ENCODE peak calls at places on chromosomes 2 and 18, in nine cellular contexts. One of them, this sample, is unnamed.

GRCh38 chr18:27921904-27922541 is 254.9 kb downstream of the CDH2 start:
- DNase-seq in bronchial epithelial cell: peak
- DNase-seq in heart left ventricle: no peak
- DNase-seq in foreskin fibroblast: peak
- DNase-seq in SK-N-SH: peak
- DNase-seq in HFF-Myc: peak
- DNase-seq in prostate gland: no peak
- DNase-seq in mucosa of descending colon: peak
- DNase-seq in fibroblast of the aortic adventitia: peak
- DNase-seq in this sample: peak

GRCh38 chr2:188291617-188292445 is at the start of gene GULP1:
- DNase-seq in bronchial epithelial cell: peak
- DNase-seq in heart left ventricle: peak
- DNase-seq in foreskin fibroblast: peak
- DNase-seq in SK-N-SH: peak
- DNase-seq in HFF-Myc: peak
- DNase-seq in prostate gland: peak
- DNase-seq in mucosa of descending colon: peak
- DNase-seq in fibroblast of the aortic adventitia: peak
- DNase-seq in this sample: peak

GRCh38 chr2:206023183-206023582 is 62.8 kb downstream of the INO80D start:
- DNase-seq in bronchial epithelial cell: no peak
- DNase-seq in heart left ventricle: no peak
- DNase-seq in foreskin fibroblast: no peak
- DNase-seq in SK-N-SH: no peak
- DNase-seq in HFF-Myc: no peak
- DNase-seq in prostate gland: no peak
- DNase-seq in mucosa of descending colon: no peak
- DNase-seq in fibroblast of the aortic adventitia: peak
- DNase-seq in this sample: no peak

GRCh38 chr2:120552800-120553471 is 182.7 kb upstream of the GLI2 start:
- DNase-seq in bronchial epithelial cell: peak
- DNase-seq in heart left ventricle: peak
- DNase-seq in foreskin fibroblast: peak
- DNase-seq in SK-N-SH: no peak
- DNase-seq in HFF-Myc: no peak
- DNase-seq in prostate gland: peak
- DNase-seq in mucosa of descending colon: peak
- DNase-seq in fibroblast of the aortic adventitia: peak
- DNase-seq in this sample: peak

GRCh38 chr2:63819765-63820717 is 21.7 kb upstream of the UGP2 start:
- DNase-seq in bronchial epithelial cell: peak
- DNase-seq in heart left ventricle: peak
- DNase-seq in foreskin fibroblast: peak
- DNase-seq in SK-N-SH: no peak
- DNase-seq in HFF-Myc: peak
- DNase-seq in prostate gland: no peak
- DNase-seq in mucosa of descending colon: no peak
- DNase-seq in fibroblast of the aortic adventitia: peak
- DNase-seq in this sample: peak

GRCh38 chr18:25223899-25224607 is 127.9 kb downstream of the ZNF521 start:
- DNase-seq in bronchial epithelial cell: no peak
- DNase-seq in heart left ventricle: no peak
- DNase-seq in foreskin fibroblast: no peak
- DNase-seq in SK-N-SH: no peak
- DNase-seq in HFF-Myc: no peak
- DNase-seq in prostate gland: no peak
- DNase-seq in mucosa of descending colon: no peak
- DNase-seq in fibroblast of the aortic adventitia: peak
- DNase-seq in this sample: no peak

GRCh38 chr2:149363953-149364352 is 33.6 kb downstream of the LYPD6 start:
- DNase-seq in bronchial epithelial cell: no peak
- DNase-seq in heart left ventricle: no peak
- DNase-seq in foreskin fibroblast: peak
- DNase-seq in SK-N-SH: no peak
- DNase-seq in HFF-Myc: no peak
- DNase-seq in prostate gland: no peak
- DNase-seq in mucosa of descending colon: no peak
- DNase-seq in fibroblast of the aortic adventitia: no peak
- DNase-seq in this sample: peak

GRCh38 chr18:49704334-49704733 is 109.0 kb downstream of the ACAA2 start:
- DNase-seq in bronchial epithelial cell: no peak
- DNase-seq in heart left ventricle: no peak
- DNase-seq in foreskin fibroblast: no peak
- DNase-seq in SK-N-SH: no peak
- DNase-seq in HFF-Myc: no peak
- DNase-seq in prostate gland: no peak
- DNase-seq in mucosa of descending colon: no peak
- DNase-seq in fibroblast of the aortic adventitia: peak
- DNase-seq in this sample: no peak

GRCh38 chr18:13912601-13913000 is 2.7 kb downstream of the MC2R start:
- DNase-seq in bronchial epithelial cell: no peak
- DNase-seq in heart left ventricle: no peak
- DNase-seq in foreskin fibroblast: no peak
- DNase-seq in SK-N-SH: no peak
- DNase-seq in HFF-Myc: no peak
- DNase-seq in prostate gland: no peak
- DNase-seq in mucosa of descending colon: no peak
- DNase-seq in fibroblast of the aortic adventitia: no peak
- DNase-seq in this sample: no peak

GRCh38 chr2:118845843-118846666 is 1.4 kb downstream of the EN1 start:
- DNase-seq in bronchial epithelial cell: no peak
- DNase-seq in heart left ventricle: no peak
- DNase-seq in foreskin fibroblast: peak
- DNase-seq in SK-N-SH: peak
- DNase-seq in HFF-Myc: no peak
- DNase-seq in prostate gland: no peak
- DNase-seq in mucosa of descending colon: no peak
- DNase-seq in fibroblast of the aortic adventitia: no peak
- DNase-seq in this sample: no peak

GRCh38 chr2:110747522-110748488 is 15.4 kb downstream of the ACOXL start:
- DNase-seq in bronchial epithelial cell: no peak
- DNase-seq in heart left ventricle: no peak
- DNase-seq in foreskin fibroblast: no peak
- DNase-seq in SK-N-SH: no peak
- DNase-seq in HFF-Myc: no peak
- DNase-seq in prostate gland: peak
- DNase-seq in mucosa of descending colon: no peak
- DNase-seq in fibroblast of the aortic adventitia: no peak
- DNase-seq in this sample: no peak

DNA sequence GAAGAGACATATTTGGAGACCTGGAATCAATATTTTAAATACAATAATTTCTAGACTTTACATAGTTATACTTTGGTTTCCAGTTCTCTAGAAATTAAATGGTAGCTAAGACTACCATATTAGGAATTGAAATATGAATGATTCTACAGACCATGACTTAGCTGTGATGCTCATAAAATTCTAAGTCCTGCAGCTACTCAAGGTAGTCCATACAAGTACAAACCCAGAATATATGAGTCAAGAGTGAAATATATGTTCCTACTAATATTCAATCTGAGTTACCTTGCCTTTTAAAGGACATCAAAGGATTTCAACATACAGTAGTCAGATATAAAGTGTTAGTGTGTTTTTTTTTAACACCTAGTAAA is 10.1 kb upstream of the SPOPL start:
- DNase-seq in bronchial epithelial cell: no peak
- DNase-seq in heart left ventricle: no peak
- DNase-seq in foreskin fibroblast: no peak
- DNase-seq in SK-N-SH: no peak
- DNase-seq in HFF-Myc: no peak
- DNase-seq in prostate gland: no peak
- DNase-seq in mucosa of descending colon: no peak
- DNase-seq in fibroblast of the aortic adventitia: no peak
- DNase-seq in this sample: no peak
- TF ChIP-seq CTCF in bronchial epithelial cell: no peak
- TF ChIP-seq CTCF in heart left ventricle: no peak
- TF ChIP-seq CTCF in foreskin fibroblast: no peak
- TF ChIP-seq CTCF in SK-N-SH: no peak
- TF ChIP-seq CTCF in HFF-Myc: no peak
- TF ChIP-seq CTCF in prostate gland: no peak
- TF ChIP-seq CTCF in mucosa of descending colon: no peak
- TF ChIP-seq CTCF in fibroblast of the aortic adventitia: no peak
- TF ChIP-seq CTCF in this sample: no peak

GRCh38 chr2:54671010-54671409 is 52.5 kb upstream of the EML6 start:
- DNase-seq in bronchial epithelial cell: no peak
- DNase-seq in heart left ventricle: no peak
- DNase-seq in foreskin fibroblast: no peak
- DNase-seq in SK-N-SH: no peak
- DNase-seq in HFF-Myc: no peak
- DNase-seq in prostate gland: no peak
- DNase-seq in mucosa of descending colon: no peak
- DNase-seq in fibroblast of the aortic adventitia: no peak
- DNase-seq in this sample: no peak

GRCh38 chr2:54670485-54671009 is 52.9 kb upstream of the EML6 start:
- DNase-seq in bronchial epithelial cell: no peak
- DNase-seq in heart left ventricle: no peak
- DNase-seq in foreskin fibroblast: no peak
- DNase-seq in SK-N-SH: no peak
- DNase-seq in HFF-Myc: no peak
- DNase-seq in prostate gland: no peak
- DNase-seq in mucosa of descending colon: no peak
- DNase-seq in fibroblast of the aortic adventitia: no peak
- DNase-seq in this sample: no peak

GRCh38 chr2:54671875-54672586 is 51.4 kb upstream of the EML6 start:
- DNase-seq in bronchial epithelial cell: peak
- DNase-seq in heart left ventricle: no peak
- DNase-seq in foreskin fibroblast: no peak
- DNase-seq in SK-N-SH: no peak
- DNase-seq in HFF-Myc: no peak
- DNase-seq in prostate gland: no peak
- DNase-seq in mucosa of descending colon: no peak
- DNase-seq in fibroblast of the aortic adventitia: peak
- DNase-seq in this sample: peak

GRCh38 chr2:54673501-54673998 is 49.9 kb upstream of the EML6 start:
- DNase-seq in bronchial epithelial cell: peak
- DNase-seq in heart left ventricle: peak
- DNase-seq in foreskin fibroblast: no peak
- DNase-seq in SK-N-SH: no peak
- DNase-seq in HFF-Myc: no peak
- DNase-seq in prostate gland: peak
- DNase-seq in mucosa of descending colon: peak
- DNase-seq in fibroblast of the aortic adventitia: peak
- DNase-seq in this sample: peak

GRCh38 chr2:54672587-54673456 is 50.6 kb upstream of the EML6 start:
- DNase-seq in bronchial epithelial cell: peak
- DNase-seq in heart left ventricle: no peak
- DNase-seq in foreskin fibroblast: no peak
- DNase-seq in SK-N-SH: no peak
- DNase-seq in HFF-Myc: no peak
- DNase-seq in prostate gland: no peak
- DNase-seq in mucosa of descending colon: no peak
- DNase-seq in fibroblast of the aortic adventitia: peak
- DNase-seq in this sample: peak
- H3K4me3 ChIP-seq in bronchial epithelial cell: no peak
- H3K4me3 ChIP-seq in heart left ventricle: no peak
- H3K4me3 ChIP-seq in foreskin fibroblast: no peak
- H3K4me3 ChIP-seq in SK-N-SH: no peak
- H3K4me3 ChIP-seq in HFF-Myc: no peak
- H3K4me3 ChIP-seq in prostate gland: no peak
- H3K4me3 ChIP-seq in mucosa of descending colon: no peak
- H3K4me3 ChIP-seq in fibroblast of the aortic adventitia: no peak
- H3K4me3 ChIP-seq in this sample: no peak

GRCh38 chr2:197308635-197309368 is 1.8 kb downstream of the ANKRD44 start:
- DNase-seq in bronchial epithelial cell: no peak
- DNase-seq in heart left ventricle: no peak
- DNase-seq in foreskin fibroblast: peak
- DNase-seq in SK-N-SH: no peak
- DNase-seq in HFF-Myc: no peak
- DNase-seq in prostate gland: no peak
- DNase-seq in mucosa of descending colon: no peak
- DNase-seq in fibroblast of the aortic adventitia: peak
- DNase-seq in this sample: no peak

GRCh38 chr2:197310940-197311485 is 433 bp upstream of the ANKRD44 start:
- DNase-seq in bronchial epithelial cell: no peak
- DNase-seq in heart left ventricle: no peak
- DNase-seq in foreskin fibroblast: peak
- DNase-seq in SK-N-SH: peak
- DNase-seq in HFF-Myc: no peak
- DNase-seq in prostate gland: peak
- DNase-seq in mucosa of descending colon: no peak
- DNase-seq in fibroblast of the aortic adventitia: peak
- DNase-seq in this sample: no peak

GRCh38 chr2:197311521-197312033 is 997 bp upstream of the ANKRD44 start:
- DNase-seq in bronchial epithelial cell: peak
- DNase-seq in heart left ventricle: no peak
- DNase-seq in foreskin fibroblast: peak
- DNase-seq in SK-N-SH: peak
- DNase-seq in HFF-Myc: no peak
- DNase-seq in prostate gland: no peak
- DNase-seq in mucosa of descending colon: no peak
- DNase-seq in fibroblast of the aortic adventitia: no peak
- DNase-seq in this sample: no peak

GRCh38 chr2:197309369-197310231 is 980 bp downstream of the ANKRD44 start:
- DNase-seq in bronchial epithelial cell: no peak
- DNase-seq in heart left ventricle: peak
- DNase-seq in foreskin fibroblast: peak
- DNase-seq in SK-N-SH: peak
- DNase-seq in HFF-Myc: no peak
- DNase-seq in prostate gland: peak
- DNase-seq in mucosa of descending colon: peak
- DNase-seq in fibroblast of the aortic adventitia: no peak
- DNase-seq in this sample: no peak

DNA sequence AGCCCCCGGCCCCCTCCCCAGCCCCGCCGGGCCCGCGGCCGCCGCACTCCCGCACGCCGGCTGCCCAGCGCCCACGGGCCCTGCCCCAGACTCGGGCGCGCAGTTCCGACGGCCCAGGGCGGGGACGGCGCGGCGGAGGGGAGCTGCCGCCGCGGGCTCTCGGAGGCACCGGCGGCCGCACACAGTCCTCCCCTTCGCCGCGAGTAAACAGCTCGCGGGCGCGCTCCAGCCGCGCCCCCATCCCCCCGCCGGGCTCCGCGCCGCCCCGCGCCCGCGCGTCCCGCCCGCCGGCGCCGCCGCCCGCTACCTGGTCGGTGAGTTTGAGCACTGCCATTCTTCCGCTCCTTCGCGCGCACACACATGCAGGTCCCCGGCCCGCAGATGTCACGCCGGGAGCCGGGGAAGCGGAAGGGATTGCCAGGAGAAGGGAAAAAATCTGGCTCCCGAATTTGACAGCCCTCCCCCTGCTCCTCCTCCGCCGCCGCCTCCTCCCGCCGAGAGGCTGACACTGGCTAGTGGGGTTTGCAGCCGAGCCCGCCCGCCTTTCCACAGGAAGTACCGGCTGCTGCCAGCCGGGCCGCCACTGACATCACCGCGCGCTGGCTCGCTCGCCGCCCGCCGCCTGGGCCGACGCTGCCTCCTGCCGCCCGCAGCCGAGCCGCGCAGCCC is at the start of gene ANKRD44:
- DNase-seq in bronchial epithelial cell: peak
- DNase-seq in heart left ventricle: peak
- DNase-seq in foreskin fibroblast: peak
- DNase-seq in SK-N-SH: peak
- DNase-seq in HFF-Myc: peak
- DNase-seq in prostate gland: peak
- DNase-seq in mucosa of descending colon: peak
- DNase-seq in fibroblast of the aortic adventitia: peak
- DNase-seq in this sample: peak
- TF ChIP-seq CTCF in bronchial epithelial cell: peak
- TF ChIP-seq CTCF in heart left ventricle: peak
- TF ChIP-seq CTCF in foreskin fibroblast: no peak
- TF ChIP-seq CTCF in SK-N-SH: peak
- TF ChIP-seq CTCF in HFF-Myc: no peak
- TF ChIP-seq CTCF in prostate gland: peak
- TF ChIP-seq CTCF in mucosa of descending colon: no peak
- TF ChIP-seq CTCF in fibroblast of the aortic adventitia: peak
- TF ChIP-seq CTCF in this sample: peak

GRCh38 chr2:84924173-84925106 is 19.0 kb downstream of the TMSB10 start:
- DNase-seq in bronchial epithelial cell: peak
- DNase-seq in heart left ventricle: peak
- DNase-seq in foreskin fibroblast: peak
- DNase-seq in SK-N-SH: no peak
- DNase-seq in HFF-Myc: no peak
- DNase-seq in prostate gland: no peak
- DNase-seq in mucosa of descending colon: peak
- DNase-seq in fibroblast of the aortic adventitia: peak
- DNase-seq in this sample: peak
- H3K4me3 ChIP-seq in bronchial epithelial cell: no peak
- H3K4me3 ChIP-seq in heart left ventricle: peak
- H3K4me3 ChIP-seq in foreskin fibroblast: no peak
- H3K4me3 ChIP-seq in SK-N-SH: no peak
- H3K4me3 ChIP-seq in HFF-Myc: no peak
- H3K4me3 ChIP-seq in prostate gland: no peak
- H3K4me3 ChIP-seq in mucosa of descending colon: no peak
- H3K4me3 ChIP-seq in fibroblast of the aortic adventitia: no peak
- H3K4me3 ChIP-seq in this sample: no peak

This sample was measured in fibroblast of villous mesenchyme.